ENCODE peak calls at places on chromosome 9, in nine cellular contexts. One of them, this sample, is unnamed.

GRCh38 chr9:109313351-109313750 is 7.5 kb downstream of the EPB41L4B start:
- DNase-seq in cardiac muscle cell: no peak
- DNase-seq in GM06990: no peak
- DNase-seq in astrocyte of the spinal cord: no peak
- DNase-seq in AG10803: no peak
- DNase-seq in gastrocnemius medialis: no peak
- DNase-seq in fibroblast of the aortic adventitia: no peak
- DNase-seq in neuronal stem cell: no peak
- DNase-seq in adrenal gland: no peak
- DNase-seq in this sample: no peak

GRCh38 chr9:75039804-75040203 is 11.7 kb upstream of the CARNMT1 start:
- DNase-seq in GM06990: no peak
- DNase-seq in AG10803: no peak
- DNase-seq in fibroblast of the aortic adventitia: no peak
- DNase-seq in gastrocnemius medialis: no peak
- DNase-seq in adrenal gland: no peak
- DNase-seq in neuronal stem cell: no peak
- DNase-seq in cardiac muscle cell: no peak
- DNase-seq in astrocyte of the spinal cord: no peak
- DNase-seq in this sample: no peak

GRCh38 chr9:131271506-131271931 is 4.8 kb downstream of the FAM78A start:
- DNase-seq in adrenal gland: no peak
- DNase-seq in cardiac muscle cell: no peak
- DNase-seq in neuronal stem cell: no peak
- DNase-seq in fibroblast of the aortic adventitia: no peak
- DNase-seq in gastrocnemius medialis: no peak
- DNase-seq in AG10803: no peak
- DNase-seq in astrocyte of the spinal cord: no peak
- DNase-seq in GM06990: no peak
- DNase-seq in this sample: peak

GRCh38 chr9:1604942-1605560 is 410.1 kb upstream of the SMARCA2 start:
- DNase-seq in GM06990: peak
- DNase-seq in neuronal stem cell: peak
- DNase-seq in gastrocnemius medialis: no peak
- DNase-seq in astrocyte of the spinal cord: no peak
- DNase-seq in AG10803: peak
- DNase-seq in adrenal gland: no peak
- DNase-seq in fibroblast of the aortic adventitia: peak
- DNase-seq in cardiac muscle cell: peak
- DNase-seq in this sample: no peak

GRCh38 chr9:122116040-122116439 is 22.9 kb upstream of the TTLL11 start:
- DNase-seq in AG10803: no peak
- DNase-seq in GM06990: no peak
- DNase-seq in cardiac muscle cell: no peak
- DNase-seq in astrocyte of the spinal cord: no peak
- DNase-seq in fibroblast of the aortic adventitia: no peak
- DNase-seq in neuronal stem cell: no peak
- DNase-seq in adrenal gland: no peak
- DNase-seq in gastrocnemius medialis: no peak
- DNase-seq in this sample: no peak

GRCh38 chr9:118569151-118569550 is 800.1 kb downstream of the BRINP1 start:
- DNase-seq in adrenal gland: no peak
- DNase-seq in cardiac muscle cell: no peak
- DNase-seq in astrocyte of the spinal cord: no peak
- DNase-seq in gastrocnemius medialis: no peak
- DNase-seq in fibroblast of the aortic adventitia: no peak
- DNase-seq in neuronal stem cell: no peak
- DNase-seq in GM06990: no peak
- DNase-seq in AG10803: no peak
- DNase-seq in this sample: no peak

GRCh38 chr9:35526087-35526801 is 36.3 kb downstream of the RUSC2 start:
- DNase-seq in adrenal gland: no peak
- DNase-seq in AG10803: peak
- DNase-seq in gastrocnemius medialis: no peak
- DNase-seq in astrocyte of the spinal cord: peak
- DNase-seq in fibroblast of the aortic adventitia: peak
- DNase-seq in GM06990: no peak
- DNase-seq in neuronal stem cell: no peak
- DNase-seq in cardiac muscle cell: peak
- DNase-seq in this sample: peak

GRCh38 chr9:97845130-97845529 is 7.9 kb upstream of the FOXE1 start:
- DNase-seq in neuronal stem cell: no peak
- DNase-seq in GM06990: no peak
- DNase-seq in adrenal gland: no peak
- DNase-seq in cardiac muscle cell: peak
- DNase-seq in fibroblast of the aortic adventitia: no peak
- DNase-seq in gastrocnemius medialis: no peak
- DNase-seq in AG10803: peak
- DNase-seq in astrocyte of the spinal cord: peak
- DNase-seq in this sample: no peak

DNA sequence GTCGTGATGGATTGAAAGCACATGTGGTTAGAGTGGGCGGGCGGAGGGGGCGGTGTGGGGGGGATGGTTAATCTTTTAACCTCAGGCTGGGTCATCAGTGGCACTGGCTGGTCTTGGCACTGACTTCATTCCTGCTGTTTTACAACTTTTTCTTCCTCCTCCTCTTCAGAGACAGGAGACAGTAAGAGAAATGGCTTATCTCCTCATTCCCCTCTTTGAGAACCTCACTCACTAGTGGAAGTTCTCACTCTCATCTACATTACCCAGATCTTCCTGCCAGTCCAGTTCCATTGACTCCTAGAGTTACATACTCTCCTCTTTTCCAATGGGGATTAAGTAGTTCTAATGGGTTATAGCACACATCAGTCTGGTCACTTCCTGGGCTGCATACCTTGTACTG is 42.3 kb upstream of the PPP1R26 start:
- DNase-seq in cardiac muscle cell: no peak
- DNase-seq in adrenal gland: no peak
- DNase-seq in astrocyte of the spinal cord: no peak
- DNase-seq in fibroblast of the aortic adventitia: no peak
- DNase-seq in gastrocnemius medialis: no peak
- DNase-seq in AG10803: no peak
- DNase-seq in neuronal stem cell: no peak
- DNase-seq in GM06990: no peak
- DNase-seq in this sample: no peak
- H3K4me3 ChIP-seq in cardiac muscle cell: no peak
- H3K4me3 ChIP-seq in adrenal gland: no peak
- H3K4me3 ChIP-seq in astrocyte of the spinal cord: no peak
- H3K4me3 ChIP-seq in fibroblast of the aortic adventitia: no peak
- H3K4me3 ChIP-seq in gastrocnemius medialis: no peak
- H3K4me3 ChIP-seq in AG10803: no peak
- H3K4me3 ChIP-seq in neuronal stem cell: no peak
- H3K4me3 ChIP-seq in GM06990: no peak
- H3K4me3 ChIP-seq in this sample: no peak

GRCh38 chr9:108056083-108056804 is 566.7 kb upstream of the KLF4 start:
- DNase-seq in AG10803: peak
- DNase-seq in GM06990: no peak
- DNase-seq in gastrocnemius medialis: no peak
- DNase-seq in astrocyte of the spinal cord: peak
- DNase-seq in fibroblast of the aortic adventitia: peak
- DNase-seq in adrenal gland: no peak
- DNase-seq in cardiac muscle cell: peak
- DNase-seq in neuronal stem cell: no peak
- DNase-seq in this sample: no peak
- H3K4me3 ChIP-seq in AG10803: peak
- H3K4me3 ChIP-seq in GM06990: no peak
- H3K4me3 ChIP-seq in gastrocnemius medialis: no peak
- H3K4me3 ChIP-seq in astrocyte of the spinal cord: no peak
- H3K4me3 ChIP-seq in fibroblast of the aortic adventitia: no peak
- H3K4me3 ChIP-seq in adrenal gland: no peak
- H3K4me3 ChIP-seq in cardiac muscle cell: no peak
- H3K4me3 ChIP-seq in neuronal stem cell: no peak
- H3K4me3 ChIP-seq in this sample: no peak

GRCh38 chr9:70042461-70043215 is 1.0 kb upstream of the MAMDC2 start:
- DNase-seq in GM06990: no peak
- DNase-seq in neuronal stem cell: no peak
- DNase-seq in gastrocnemius medialis: no peak
- DNase-seq in AG10803: no peak
- DNase-seq in adrenal gland: no peak
- DNase-seq in cardiac muscle cell: no peak
- DNase-seq in astrocyte of the spinal cord: no peak
- DNase-seq in fibroblast of the aortic adventitia: no peak
- DNase-seq in this sample: no peak
- H3K4me3 ChIP-seq in GM06990: no peak
- H3K4me3 ChIP-seq in neuronal stem cell: no peak
- H3K4me3 ChIP-seq in gastrocnemius medialis: peak
- H3K4me3 ChIP-seq in AG10803: no peak
- H3K4me3 ChIP-seq in adrenal gland: peak
- H3K4me3 ChIP-seq in cardiac muscle cell: no peak
- H3K4me3 ChIP-seq in astrocyte of the spinal cord: no peak
- H3K4me3 ChIP-seq in fibroblast of the aortic adventitia: no peak
- H3K4me3 ChIP-seq in this sample: no peak

GRCh38 chr9:14258840-14259239 is 55.1 kb downstream of the NFIB start:
- DNase-seq in astrocyte of the spinal cord: no peak
- DNase-seq in fibroblast of the aortic adventitia: peak
- DNase-seq in AG10803: peak
- DNase-seq in adrenal gland: no peak
- DNase-seq in cardiac muscle cell: peak
- DNase-seq in neuronal stem cell: no peak
- DNase-seq in gastrocnemius medialis: no peak
- DNase-seq in GM06990: no peak
- DNase-seq in this sample: no peak

GRCh38 chr9:14251146-14252071 is 62.5 kb downstream of the NFIB start:
- DNase-seq in gastrocnemius medialis: peak
- DNase-seq in neuronal stem cell: no peak
- DNase-seq in cardiac muscle cell: peak
- DNase-seq in adrenal gland: peak
- DNase-seq in GM06990: no peak
- DNase-seq in fibroblast of the aortic adventitia: peak
- DNase-seq in AG10803: peak
- DNase-seq in astrocyte of the spinal cord: peak
- DNase-seq in this sample: no peak

GRCh38 chr9:14258156-14258555 is 55.8 kb downstream of the NFIB start:
- DNase-seq in fibroblast of the aortic adventitia: no peak
- DNase-seq in AG10803: no peak
- DNase-seq in cardiac muscle cell: no peak
- DNase-seq in GM06990: no peak
- DNase-seq in astrocyte of the spinal cord: no peak
- DNase-seq in gastrocnemius medialis: no peak
- DNase-seq in neuronal stem cell: no peak
- DNase-seq in adrenal gland: no peak
- DNase-seq in this sample: no peak

GRCh38 chr9:14260101-14260500 is 53.8 kb downstream of the NFIB start:
- DNase-seq in AG10803: no peak
- DNase-seq in cardiac muscle cell: no peak
- DNase-seq in adrenal gland: peak
- DNase-seq in neuronal stem cell: no peak
- DNase-seq in astrocyte of the spinal cord: no peak
- DNase-seq in fibroblast of the aortic adventitia: no peak
- DNase-seq in GM06990: no peak
- DNase-seq in gastrocnemius medialis: no peak
- DNase-seq in this sample: no peak

DNA sequence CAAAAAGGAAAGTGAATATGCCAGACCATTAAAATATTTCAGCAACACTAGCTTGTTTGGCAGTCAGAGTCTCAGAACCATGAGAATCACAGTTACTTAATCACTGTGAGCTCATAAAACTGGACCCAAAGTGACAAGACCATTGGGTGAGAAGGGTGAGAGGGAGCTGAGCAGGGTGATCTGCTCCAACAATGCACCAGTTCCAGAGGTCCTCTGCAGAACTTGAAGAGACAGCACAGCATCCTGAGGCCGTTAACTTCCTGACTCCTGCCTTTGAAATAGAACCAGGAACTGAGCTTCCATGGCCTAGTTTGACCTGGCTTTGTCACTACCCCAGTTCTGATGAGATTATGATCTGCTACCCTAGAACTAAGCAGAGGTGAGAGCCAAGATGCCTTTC is 57.4 kb downstream of the NFIB start:
- DNase-seq in cardiac muscle cell: peak
- DNase-seq in neuronal stem cell: no peak
- DNase-seq in GM06990: no peak
- DNase-seq in astrocyte of the spinal cord: no peak
- DNase-seq in gastrocnemius medialis: peak
- DNase-seq in adrenal gland: peak
- DNase-seq in AG10803: no peak
- DNase-seq in fibroblast of the aortic adventitia: peak
- DNase-seq in this sample: no peak
- H3K4me3 ChIP-seq in cardiac muscle cell: no peak
- H3K4me3 ChIP-seq in neuronal stem cell: no peak
- H3K4me3 ChIP-seq in GM06990: no peak
- H3K4me3 ChIP-seq in astrocyte of the spinal cord: no peak
- H3K4me3 ChIP-seq in gastrocnemius medialis: no peak
- H3K4me3 ChIP-seq in adrenal gland: no peak
- H3K4me3 ChIP-seq in AG10803: no peak
- H3K4me3 ChIP-seq in fibroblast of the aortic adventitia: no peak
- H3K4me3 ChIP-seq in this sample: no peak

DNA sequence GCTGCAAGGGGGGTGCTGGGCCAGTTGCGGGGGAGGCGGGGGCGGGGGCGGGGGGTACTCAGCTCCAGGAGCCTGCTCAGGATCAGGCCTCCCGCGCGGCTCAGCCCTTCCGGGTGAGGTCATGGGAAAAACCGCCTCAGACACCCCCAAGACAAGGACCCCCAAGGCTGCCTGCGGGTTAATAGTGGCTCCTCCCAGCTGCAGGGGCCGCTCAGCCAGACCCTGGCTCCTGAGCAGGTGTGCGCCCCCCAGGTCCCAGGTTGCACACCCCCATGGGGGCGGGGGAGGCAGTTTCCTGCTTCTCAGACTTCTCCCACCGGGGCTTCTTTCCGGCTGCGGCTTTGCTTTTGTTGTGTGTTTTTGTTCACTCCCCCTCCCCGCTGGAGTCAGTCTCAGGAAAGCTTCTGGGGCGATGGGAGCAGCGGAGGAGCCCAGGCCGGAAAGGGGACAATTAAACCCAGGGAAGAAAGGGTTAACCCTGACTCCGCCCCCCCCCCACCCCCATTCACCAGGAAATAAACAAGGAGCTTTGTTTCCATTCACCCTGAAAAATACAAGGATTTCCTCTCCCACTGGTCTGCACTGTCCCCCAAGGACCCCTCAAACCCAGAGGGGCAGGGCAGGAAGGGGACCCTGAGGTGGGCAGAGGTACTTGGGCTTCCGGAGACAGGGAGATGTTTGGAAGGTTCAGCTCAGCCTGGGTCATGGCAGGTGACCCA is 42.3 kb upstream of the NOTCH1 start:
- DNase-seq in AG10803: no peak
- DNase-seq in fibroblast of the aortic adventitia: no peak
- DNase-seq in neuronal stem cell: peak
- DNase-seq in gastrocnemius medialis: no peak
- DNase-seq in astrocyte of the spinal cord: peak
- DNase-seq in adrenal gland: no peak
- DNase-seq in cardiac muscle cell: peak
- DNase-seq in GM06990: no peak
- DNase-seq in this sample: peak
- H3K4me3 ChIP-seq in AG10803: no peak
- H3K4me3 ChIP-seq in fibroblast of the aortic adventitia: no peak
- H3K4me3 ChIP-seq in neuronal stem cell: peak
- H3K4me3 ChIP-seq in gastrocnemius medialis: no peak
- H3K4me3 ChIP-seq in astrocyte of the spinal cord: no peak
- H3K4me3 ChIP-seq in adrenal gland: no peak
- H3K4me3 ChIP-seq in cardiac muscle cell: no peak
- H3K4me3 ChIP-seq in GM06990: no peak
- H3K4me3 ChIP-seq in this sample: no peak

This sample was measured in HL-60.